ENCODE peak calls at places on chromosomes 7 and 10, in four cellular contexts. One of them, this sample, is unnamed.

GRCh38 chr10:74213571-74214162 is 62.6 kb downstream of the ADK start:
- DNase-seq in RCC 7860: no peak
- DNase-seq in omental fat pad: no peak
- DNase-seq in hippocampal formation: no peak
- DNase-seq in this sample: no peak

GRCh38 chr10:84193327-84193726 is 1.0 kb upstream of the CDHR1 start:
- DNase-seq in RCC 7860: no peak
- DNase-seq in hippocampal formation: no peak
- DNase-seq in omental fat pad: no peak
- DNase-seq in this sample: no peak

GRCh38 chr10:121288864-121289659 is 309.2 kb downstream of the FGFR2 start:
- DNase-seq in RCC 7860: no peak
- DNase-seq in hippocampal formation: no peak
- DNase-seq in omental fat pad: no peak
- DNase-seq in this sample: no peak

GRCh38 chr10:11678074-11678793 is 63.9 kb upstream of the ECHDC3 start:
- DNase-seq in RCC 7860: no peak
- DNase-seq in hippocampal formation: no peak
- DNase-seq in omental fat pad: no peak
- DNase-seq in this sample: no peak

GRCh38 chr7:54705436-54705835 is 53.6 kb downstream of the SEC61G start:
- DNase-seq in RCC 7860: peak
- DNase-seq in hippocampal formation: no peak
- DNase-seq in omental fat pad: no peak
- DNase-seq in this sample: no peak

GRCh38 chr10:98419456-98420261 is 4.7 kb upstream of the PYROXD2 start:
- DNase-seq in omental fat pad: no peak
- DNase-seq in RCC 7860: no peak
- DNase-seq in hippocampal formation: no peak
- DNase-seq in this sample: no peak

GRCh38 chr7:104156842-104157277 is 51.0 kb downstream of the ORC5 start:
- DNase-seq in RCC 7860: peak
- DNase-seq in hippocampal formation: peak
- DNase-seq in omental fat pad: no peak
- DNase-seq in this sample: peak

GRCh38 chr10:11009471-11010308 is 8.0 kb upstream of the CELF2 start:
- DNase-seq in hippocampal formation: no peak
- DNase-seq in RCC 7860: no peak
- DNase-seq in omental fat pad: no peak
- DNase-seq in this sample: no peak

GRCh38 chr7:118327179-118327578 is 102.7 kb downstream of the ANKRD7 start:
- DNase-seq in omental fat pad: no peak
- DNase-seq in RCC 7860: no peak
- DNase-seq in hippocampal formation: no peak
- DNase-seq in this sample: no peak

GRCh38 chr7:156865493-156865892 is 27.5 kb downstream of the LMBR1 start:
- DNase-seq in RCC 7860: no peak
- DNase-seq in omental fat pad: no peak
- DNase-seq in hippocampal formation: no peak
- DNase-seq in this sample: no peak

GRCh38 chr10:93058139-93058538 is 2.5 kb upstream of the CYP26C1 start:
- DNase-seq in hippocampal formation: no peak
- DNase-seq in omental fat pad: no peak
- DNase-seq in RCC 7860: no peak
- DNase-seq in this sample: no peak

GRCh38 chr10:1374501-1374900 is 318.3 kb downstream of the WDR37 start:
- DNase-seq in hippocampal formation: no peak
- DNase-seq in omental fat pad: no peak
- DNase-seq in RCC 7860: no peak
- DNase-seq in this sample: no peak

GRCh38 chr10:15168296-15168780 is at the start of gene NMT2:
- DNase-seq in omental fat pad: peak
- DNase-seq in RCC 7860: peak
- DNase-seq in hippocampal formation: peak
- DNase-seq in this sample: peak

GRCh38 chr10:68099736-68100135 is 9.6 kb upstream of the MYPN start:
- DNase-seq in omental fat pad: no peak
- DNase-seq in hippocampal formation: no peak
- DNase-seq in RCC 7860: no peak
- DNase-seq in this sample: no peak

GRCh38 chr10:75397571-75397921 is 4.0 kb downstream of the ZNF503 start:
- DNase-seq in RCC 7860: no peak
- DNase-seq in hippocampal formation: no peak
- DNase-seq in omental fat pad: no peak
- DNase-seq in this sample: no peak

GRCh38 chr10:52394246-52394645 is 80.2 kb downstream of the DKK1 start:
- DNase-seq in hippocampal formation: no peak
- DNase-seq in RCC 7860: no peak
- DNase-seq in omental fat pad: no peak
- DNase-seq in this sample: no peak

GRCh38 chr10:132335189-132336063 is 3.4 kb downstream of the LRRC27 start:
- DNase-seq in omental fat pad: no peak
- DNase-seq in RCC 7860: no peak
- DNase-seq in hippocampal formation: peak
- DNase-seq in this sample: no peak

This sample was measured in NCI-H1092.